ENCODE peak calls at places on chromosomes 7 and 10, in seven cellular contexts. W, U, V, E, O, P and A are unnamed samples.
A peak's percentile ranks its signal among the peaks of the same experiment; 100 is the strongest.

GRCh38 chr7:75889223-75889825 is 10.5 kb downstream of the RHBDD2 start:
- DNase-seq in O (no peak), P (no peak), V (no peak), W (no peak), E (no peak), U (no peak), A (no peak)

GRCh38 chr10:121168513-121169216 is 317.5 kb downstream of the WDR11 start:
- DNase-seq in O (peak; percentile 15), V (no peak), E (peak; percentile 19), W (no peak), U (no peak), P (no peak), A (no peak)

GRCh38 chr7:131026297-131027003 is 292.4 kb upstream of the KLF14 start:
- DNase-seq in U (no peak), P (no peak), V (no peak), E (no peak), O (no peak), W (no peak), A (no peak)

GRCh38 chr7:86961686-86962085 is 97.8 kb downstream of the ELAPOR2 start:
- DNase-seq in E (no peak), O (no peak), P (no peak), W (no peak), V (no peak), U (no peak), A (no peak)

GRCh38 chr7:66737667-66738066 is 2.9 kb upstream of the RABGEF1 start:
- DNase-seq in W (no peak), P (no peak), V (no peak), O (no peak), U (no peak), E (no peak), A (no peak)

GRCh38 chr10:31678573-31679122 is 250.0 kb downstream of the ARHGAP12 start:
- DNase-seq in P (no peak), U (no peak), E (no peak), V (no peak), W (no peak), O (no peak), A (no peak)

GRCh38 chr10:45429790-45430189 is 55.8 kb downstream of the ALOX5 start:
- DNase-seq in U (no peak), V (no peak), P (no peak), O (no peak), W (no peak), E (no peak), A (no peak)

GRCh38 chr7:47266799-47267198 is 315.1 kb downstream of the TNS3 start:
- DNase-seq in U (no peak), V (no peak), E (no peak), O (no peak), W (peak; percentile 14), P (peak; percentile 71), A (no peak)

GRCh38 chr7:27176962-27177794 is 3.1 kb upstream of the HOXA10 start:
- DNase-seq in U (no peak), O (no peak), E (no peak), W (no peak), P (no peak), V (no peak), A (no peak)

GRCh38 chr7:2527505-2528464 is 8.2 kb downstream of the LFNG start:
- DNase-seq in U (no peak), E (no peak), O (no peak), W (peak; percentile 77), P (peak; percentile 84), V (no peak), A (no peak)

GRCh38 chr7:42642699-42643098 is 269.2 kb downstream of the C7orf25 start:
- DNase-seq in V (no peak), U (no peak), E (no peak), O (no peak), W (no peak), P (no peak), A (no peak)

GRCh38 chr10:112739219-112739969 is 210.7 kb upstream of the TCF7L2 start:
- DNase-seq in W (no peak), P (peak; percentile 99), E (no peak), U (no peak), O (no peak), V (no peak), A (no peak)

GRCh38 chr10:70479626-70480253 is 1.2 kb downstream of the PALD1 start:
- DNase-seq in W (no peak), U (no peak), O (no peak), V (no peak), E (no peak), P (no peak), A (no peak)

GRCh38 chr7:142380064-142380463 is 122.2 kb upstream of the PRSS58 start:
- DNase-seq in V (no peak), W (no peak), U (no peak), P (no peak), O (no peak), E (no peak), A (no peak)

DNA sequence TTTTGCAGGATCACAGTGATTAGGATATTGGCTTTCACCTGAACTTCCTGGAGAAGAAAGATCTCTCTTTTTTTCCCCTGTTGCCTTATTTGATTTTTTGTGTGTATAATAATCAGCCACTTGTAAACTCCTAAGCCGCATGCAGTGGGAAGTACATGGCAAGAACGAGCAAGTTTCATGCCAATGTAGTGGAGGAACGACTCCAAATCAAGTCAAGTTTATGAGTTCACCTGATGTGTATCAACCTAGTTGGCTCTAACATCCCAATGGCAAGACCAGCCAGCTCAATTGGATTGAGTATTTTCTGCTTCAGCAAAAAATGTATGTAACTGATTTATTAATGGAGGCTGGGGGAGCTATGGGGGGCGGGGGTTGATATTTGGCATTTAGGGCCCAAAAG is 65.6 kb upstream of the LYZL1 start:
- DNase-seq in V (no peak), W (no peak), P (no peak), E (no peak), O (no peak), U (no peak), A (no peak)
- H3K27me3 ChIP-seq in V (no peaks in the 10 kb centered on the region), W (peaks cover 3% of the 10 kb centered on the region), P (peaks cover 3% of the 10 kb centered on the region), E (peaks cover 28% of the 10 kb centered on the region), O (no peaks in the 10 kb centered on the region), U (no peaks in the 10 kb centered on the region), A (no peaks in the 10 kb centered on the region)

GRCh38 chr7:149197675-149198074 is 2.3 kb downstream of the ZNF282 start:
- DNase-seq in V (no peak), P (no peak), O (no peak), E (no peak), W (no peak), U (no peak), A (no peak)

GRCh38 chr7:149196151-149196704 is 882 bp downstream of the ZNF282 start:
- DNase-seq in P (no peak), V (no peak), U (peak; percentile 65), E (no peak), O (no peak), W (peak; percentile 43), A (no peak)

GRCh38 chr7:149199234-149199990 is 4.1 kb downstream of the ZNF282 start:
- DNase-seq in P (no peak), O (no peak), U (no peak), W (no peak), E (no peak), V (no peak), A (no peak)

GRCh38 chr7:149196705-149197171 is 1.4 kb downstream of the ZNF282 start:
- DNase-seq in P (peak; percentile 27), W (peak; percentile 44), E (no peak), U (peak; percentile 64), O (no peak), V (no peak), A (no peak)

GRCh38 chr7:149198161-149198816 is 2.9 kb downstream of the ZNF282 start:
- DNase-seq in P (no peak), U (no peak), V (no peak), E (no peak), W (no peak), O (no peak), A (no peak)
- H3K9ac ChIP-seq in P (no peak overlapping the region), U (no peak overlapping the region), V (no peak overlapping the region), E (no peak overlapping the region), W (no peak overlapping the region), O (no peak overlapping the region), A (no peak overlapping the region)

DNA sequence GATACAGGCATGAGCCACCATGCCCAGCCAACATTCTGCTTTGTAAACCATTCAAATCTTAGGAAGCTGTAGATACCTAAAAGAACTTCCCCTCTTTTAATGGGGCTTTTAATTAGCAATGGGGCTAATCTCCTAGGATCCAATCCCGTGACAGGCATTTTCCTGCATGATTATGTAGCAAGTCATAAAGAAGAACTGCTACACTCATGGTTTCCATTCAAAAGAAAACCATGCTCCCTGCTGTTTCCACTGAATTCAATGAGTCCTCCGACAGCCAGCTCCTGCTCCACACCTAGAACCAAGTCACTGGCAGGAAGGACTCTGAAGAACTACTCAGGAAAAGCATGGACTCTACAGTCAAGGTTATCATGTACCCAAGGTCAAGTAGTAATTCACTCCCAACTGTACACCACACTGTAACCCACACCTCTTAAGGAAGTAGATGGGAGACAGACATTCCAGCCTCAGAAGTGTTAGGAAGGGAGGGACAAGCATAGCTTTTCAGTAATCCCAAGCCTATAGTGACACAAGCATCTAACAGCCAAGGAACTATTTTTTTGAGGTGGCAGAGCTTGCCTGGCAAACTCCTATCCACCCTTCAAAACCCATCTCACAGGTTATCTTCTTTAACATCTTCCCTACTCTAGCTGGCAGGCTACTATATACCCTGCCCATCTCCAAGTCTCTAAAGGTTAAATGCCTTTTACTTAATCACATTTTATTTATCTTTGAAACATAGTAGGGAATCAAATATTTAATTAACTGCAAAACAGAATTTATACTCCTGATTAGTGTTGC is 47.5 kb downstream of the CTBP2 start:
- DNase-seq in W (no peak), V (no peak), E (no peak), U (no peak), O (no peak), P (no peak), A (no peak)
- TF ChIP-seq YY1 in W (no peak), V (no peak), E (no peak), U (no peak), O (no peak), P (no peak), A (no peak)

GRCh38 chr7:101172854-101173751 is 7.0 kb downstream of the NAT16 start:
- DNase-seq in E (no peak), W (peak; percentile 56), U (peak; percentile 33), P (no peak), V (no peak), O (no peak), A (no peak)
- H3K27me3 ChIP-seq in E (no peaks in the 10 kb centered on the region), W (peaks cover 46% of the 10 kb centered on the region), U (peaks cover 6% of the 10 kb centered on the region), P (peaks cover 78% of the 10 kb centered on the region), V (peaks cover 26% of the 10 kb centered on the region), O (peaks cover 99% of the 10 kb centered on the region), A (peaks cover 76% of the 10 kb centered on the region)